ENCODE peak calls at places on chromosome 13, in four cellular contexts. L is Kasumi-1, V is nephron progenitor cell, N is cortex of kidney. P is an unnamed sample.

GRCh38 chr13:84925443-84925842 is 873.8 kb downstream of the SLITRK6 start:
- DNase-seq in N (no peak), V (no peak), L (no peak), P (no peak)

GRCh38 chr13:106498571-106498970 is 36.9 kb downstream of the EFNB2 start:
- DNase-seq in V (no peak), L (no peak), N (no peak), P (no peak)

GRCh38 chr13:88464851-88465250 is 793.7 kb downstream of the SLITRK5 start:
- DNase-seq in V (no peak), N (no peak), L (no peak), P (no peak)

GRCh38 chr13:99542788-99543406 is 41.6 kb downstream of the TM9SF2 start:
- DNase-seq in N (no peak), V (no peak), L (no peak), P (no peak)

GRCh38 chr13:50589139-50589538 is 254.4 kb downstream of the DLEU7 start:
- DNase-seq in V (no peak), L (peak), N (no peak), P (no peak)

GRCh38 chr13:92573467-92574057 is 653.0 kb upstream of the GPC6 start:
- DNase-seq in V (peak), N (no peak), L (no peak), P (no peak)

GRCh38 chr13:51221674-51222509 is at the start of gene FAM124A:
- DNase-seq in V (peak), N (no peak), L (peak), P (peak)

GRCh38 chr13:33548065-33548464 is 262.5 kb upstream of the STARD13 start:
- DNase-seq in V (no peak), L (no peak), N (no peak), P (no peak)